ENCODE peak calls at places on chromosomes 3 and 15, in nine cellular contexts. X is mucosa of gallbladder; F is AG08396; E is activated T-helper 2 cell treated with anti-CD3 and anti-CD28 coated beads, Interferon-gamma antibody, Interleukin-2, Interleukin-4, amounts not matched to agents 10 μg/mL and 5 μg/mL and 100 μg/mL, durations not matched to agents 14 hours and 24 hours and 36 hours; Q is putamen; M is stimulated activated CD4-positive, alpha-beta T cell treated with anti-CD3 and anti-CD28 coated beads, Interleukin-12 subunit alpha, Interleukin-12 subunit beta, amount 100 ng/mL, for 48 hours; O is NCI-H1436; K is HTR-8/SVneo; V is Right ventricle myocardium superior. A is an unnamed sample.

GRCh38 chr3:149369991-149370866 is 7.2 kb downstream of the TM4SF1 start:
- DNase-seq in X (no peak), F (no peak), E (no peak), Q (no peak), M (no peak), O (no peak), K (no peak), V (no peak), A (no peak)

GRCh38 chr3:195119461-195120198 is 151.3 kb downstream of the XXYLT1 start:
- DNase-seq in X (no peak), F (peak; percentile 81), E (no peak), Q (no peak), M (no peak), O (no peak), K (peak; percentile 62), V (no peak), A (no peak)

GRCh38 chr3:148882288-148882687 is 17.2 kb downstream of the CPA3 start:
- DNase-seq in X (no peak), F (no peak), E (no peak), Q (no peak), M (no peak), O (no peak), K (no peak), V (no peak), A (no peak)

GRCh38 chr3:41710646-41711388 is 251.1 kb downstream of the ULK4 start:
- DNase-seq in X (no peak), F (peak; percentile 60), E (no peak), Q (no peak), M (no peak), O (no peak), K (peak; percentile 43), V (no peak), A (no peak)

GRCh38 chr15:95196176-95196915 is 965.0 kb downstream of the MCTP2 start:
- DNase-seq in X (no peak), F (no peak), E (no peak), Q (no peak), M (no peak), O (no peak), K (no peak), V (no peak), A (no peak)

GRCh38 chr3:186259612-186260383 is 102.2 kb downstream of the DGKG start:
- DNase-seq in X (peak; percentile 57), F (peak; percentile 83), E (peak; percentile 27), Q (peak; percentile 17), M (peak; percentile 47), O (peak; percentile 75), K (peak; percentile 85), V (peak; percentile 75), A (peak; percentile 66)

GRCh38 chr3:137765310-137766033 is 1.4 kb downstream of the SOX14 start:
- DNase-seq in X (no peak), F (peak; percentile 5), E (no peak), Q (no peak), M (no peak), O (no peak), K (no peak), V (no peak), A (no peak)

GRCh38 chr15:91911878-91912277 is 58.4 kb downstream of the SLCO3A1 start:
- DNase-seq in X (no peak), F (no peak), E (no peak), Q (no peak), M (no peak), O (no peak), K (no peak), V (no peak), A (no peak)

GRCh38 chr3:87206070-87206469 is 21.0 kb upstream of the CHMP2B start:
- DNase-seq in X (no peak), F (peak; percentile 23), E (no peak), Q (no peak), M (no peak), O (no peak), K (peak; percentile 70), V (no peak), A (no peak)

GRCh38 chr3:133361435-133361834 is 38.4 kb upstream of the BFSP2 start:
- DNase-seq in X (no peak), F (no peak), E (no peak), Q (no peak), M (no peak), O (no peak), K (no peak), V (no peak), A (no peak)

GRCh38 chr15:48250640-48251076 is 44.6 kb downstream of the SLC12A1 start:
- DNase-seq in X (peak; percentile 10), F (peak; percentile 58), E (no peak), Q (peak; percentile 14), M (peak; percentile 1), O (peak; percentile 7), K (peak; percentile 29), V (no peak), A (no peak)

A was measured in natural killer cell treated with Interleukin-12 subunit alpha and Interleukin-12 subunit beta and Interleukin-15 and Interleukin-18, amount 100 ng/mL, for 72 hours.